ENCODE peak calls at places on chromosomes 3 and 15, in four cellular contexts. P is AG20443, G is GM06990, E is H9. F is an unnamed sample.

GRCh38 chr3:46297658-46298423 is 55.6 kb downstream of the CCR3 start:
- DNase-seq in P (no peak), G (no peak), E (no peak), F (no peak)

GRCh38 chr3:72390841-72391240 is 457.4 kb downstream of the SHQ1 start:
- DNase-seq in P (no peak), G (no peak), E (no peak), F (no peak)

GRCh38 chr15:79364571-79365240 is 53.8 kb downstream of the TMED3 start:
- DNase-seq in P (no peak), G (no peak), E (no peak), F (no peak)

GRCh38 chr15:90957105-90957790 is 2.6 kb downstream of the RCCD1 start:
- DNase-seq in P (peak), G (no peak), E (peak), F (no peak)

GRCh38 chr3:182969853-182970252 is 10.5 kb downstream of the DCUN1D1 start:
- DNase-seq in P (no peak), G (no peak), E (no peak), F (no peak)

GRCh38 chr3:86969500-86970189 is 21.3 kb downstream of the VGLL3 start:
- DNase-seq in P (no peak), G (no peak), E (peak), F (no peak)

GRCh38 chr3:113607219-113607596 is 74.9 kb downstream of the SIDT1 start:
- DNase-seq in P (no peak), G (no peak), E (no peak), F (no peak)

GRCh38 chr15:88375234-88375926 is 91.8 kb downstream of the MRPL46 start:
- DNase-seq in P (peak), G (no peak), E (no peak), F (no peak)

GRCh38 chr3:148360046-148360445 is 337.7 kb upstream of the AGTR1 start:
- DNase-seq in P (peak), G (no peak), E (no peak), F (no peak)

GRCh38 chr3:21750831-21751391 is at the start of gene ZNF385D:
- DNase-seq in P (peak), G (no peak), E (peak), F (no peak)

GRCh38 chr3:149400645-149401044 is 23.2 kb upstream of the TM4SF1 start:
- DNase-seq in P (no peak), G (no peak), E (no peak), F (no peak)

GRCh38 chr3:131216801-131217200 is 164.8 kb upstream of the NUDT16 start:
- DNase-seq in P (peak), G (no peak), E (peak), F (no peak)

GRCh38 chr3:86239956-86240355 is 751.0 kb downstream of the VGLL3 start:
- DNase-seq in P (no peak), G (no peak), E (no peak), F (no peak)

GRCh38 chr3:127734754-127735473 is 62.2 kb downstream of the ABTB1 start:
- DNase-seq in P (peak), G (no peak), E (no peak), F (no peak)

GRCh38 chr3:107524214-107525100 is 1.7 kb downstream of the BBX start:
- DNase-seq in P (peak), G (peak), E (peak), F (no peak)

GRCh38 chr3:159364511-159364910 is 562.7 kb downstream of the MFSD1 start:
- DNase-seq in P (no peak), G (no peak), E (no peak), F (no peak)

GRCh38 chr3:40800343-40800742 is 275.6 kb downstream of the ZNF621 start:
- DNase-seq in P (peak), G (no peak), E (no peak), F (no peak)

GRCh38 chr3:151135548-151136337 is 50.3 kb downstream of the MED12L start:
- DNase-seq in P (no peak), G (no peak), E (no peak), F (no peak)

GRCh38 chr15:95864467-95864886 is 466.0 kb upstream of the NR2F2 start:
- DNase-seq in P (no peak), G (peak), E (no peak), F (no peak)

GRCh38 chr3:69085543-69086132 is 901 bp downstream of the ARL6IP5 start:
- DNase-seq in P (peak), G (no peak), E (no peak), F (no peak)

GRCh38 chr3:124315215-124316033 is 323.5 kb upstream of the ROPN1 start:
- DNase-seq in P (peak), G (no peak), E (no peak), F (peak)

GRCh38 chr3:141229132-141229531 is 2.5 kb upstream of the PXYLP1 start:
- DNase-seq in P (no peak), G (no peak), E (no peak), F (no peak)

GRCh38 chr3:126959921-126960603 is 22.9 kb upstream of the PLXNA1 start:
- DNase-seq in P (peak), G (no peak), E (peak), F (no peak)

GRCh38 chr15:67509918-67510317 is 11.0 kb upstream of the C15orf61 start:
- DNase-seq in P (no peak), G (no peak), E (no peak), F (no peak)

GRCh38 chr3:173825731-173826130 is 428.2 kb downstream of the NLGN1 start:
- DNase-seq in P (no peak), G (no peak), E (no peak), F (no peak)

GRCh38 chr3:188510366-188510765 is 356.4 kb downstream of the LPP start:
- DNase-seq in P (no peak), G (no peak), E (no peak), F (no peak)

GRCh38 chr3:24119321-24119751 is 174.2 kb downstream of the NR1D2 start:
- DNase-seq in P (peak), G (no peak), E (no peak), F (no peak)

GRCh38 chr15:70147178-70147760 is 49.6 kb upstream of the TLE3 start:
- DNase-seq in P (no peak), G (no peak), E (no peak), F (no peak)

GRCh38 chr3:180320631-180321030 is 281.3 kb upstream of the TTC14 start:
- DNase-seq in P (no peak), G (no peak), E (no peak), F (no peak)

GRCh38 chr3:52520716-52521487 is 12.8 kb downstream of the NT5DC2 start:
- DNase-seq in P (no peak), G (no peak), E (no peak), F (no peak)

GRCh38 chr3:63855333-63855940 is 8.2 kb downstream of the THOC7 start:
- DNase-seq in P (no peak), G (no peak), E (peak), F (no peak)

GRCh38 chr3:134201201-134202130 is 49.2 kb downstream of the RYK start:
- DNase-seq in P (peak), G (no peak), E (no peak), F (no peak)

GRCh38 chr3:177929310-177929709 is 606.9 kb upstream of the KCNMB2 start:
- DNase-seq in P (no peak), G (no peak), E (no peak), F (no peak)

GRCh38 chr3:15525790-15526189 is 4.3 kb upstream of the COLQ start:
- DNase-seq in P (no peak), G (no peak), E (no peak), F (no peak)

GRCh38 chr3:115100806-115101205 is 46.3 kb downstream of the ZBTB20 start:
- DNase-seq in P (no peak), G (no peak), E (no peak), F (no peak)

GRCh38 chr3:196837819-196838420 is 29.8 kb upstream of the SENP5 start:
- DNase-seq in P (peak), G (no peak), E (peak), F (peak)

GRCh38 chr3:126415661-126416591 is 21.2 kb downstream of the CFAP100 start:
- DNase-seq in P (no peak), G (no peak), E (no peak), F (no peak)

GRCh38 chr3:189001559-189001958 is 170.2 kb upstream of the TPRG1 start:
- DNase-seq in P (peak), G (no peak), E (no peak), F (no peak)

GRCh38 chr3:140368223-140368811 is 309.5 kb upstream of the TRIM42 start:
- DNase-seq in P (no peak), G (no peak), E (no peak), F (no peak)

GRCh38 chr3:71548995-71549394 is 34.5 kb downstream of the FOXP1 start:
- DNase-seq in P (no peak), G (no peak), E (no peak), F (no peak)